ENCODE peak calls at places on chromosomes 7 and 10, in seven cellular contexts. One of them, this sample, is unnamed. For H3K9me3, the result is how much of the 10 kb centered on the place peaks cover.

GRCh38 chr10:119135517-119135890 is 30.0 kb downstream of the SFXN4 start:
- DNase-seq in tibial artery: peak
- DNase-seq in aorta: no peak
- DNase-seq in psoas muscle: no peak
- DNase-seq in neural progenitor cell: no peak
- DNase-seq in mesenchymal stem cell: peak
- DNase-seq in left ventricle myocardium inferior: no peak
- DNase-seq in this sample: no peak

GRCh38 chr7:150377116-150377979 is 1.8 kb upstream of the ZNF775 start:
- DNase-seq in mesenchymal stem cell: no peak
- DNase-seq in aorta: no peak
- DNase-seq in tibial artery: no peak
- DNase-seq in neural progenitor cell: peak
- DNase-seq in left ventricle myocardium inferior: no peak
- DNase-seq in psoas muscle: no peak
- DNase-seq in this sample: peak

GRCh38 chr10:33277135-33277536 is 57.3 kb downstream of the NRP1 start:
- DNase-seq in tibial artery: peak
- DNase-seq in mesenchymal stem cell: peak
- DNase-seq in left ventricle myocardium inferior: peak
- DNase-seq in neural progenitor cell: no peak
- DNase-seq in psoas muscle: peak
- DNase-seq in aorta: peak
- DNase-seq in this sample: no peak

GRCh38 chr7:69893915-69894314 is 295.6 kb downstream of the AUTS2 start:
- DNase-seq in aorta: no peak
- DNase-seq in neural progenitor cell: peak
- DNase-seq in tibial artery: no peak
- DNase-seq in psoas muscle: no peak
- DNase-seq in mesenchymal stem cell: no peak
- DNase-seq in left ventricle myocardium inferior: no peak
- DNase-seq in this sample: no peak

GRCh38 chr10:35517431-35518181 is 87.5 kb upstream of the GJD4 start:
- DNase-seq in aorta: no peak
- DNase-seq in tibial artery: no peak
- DNase-seq in left ventricle myocardium inferior: no peak
- DNase-seq in psoas muscle: no peak
- DNase-seq in neural progenitor cell: no peak
- DNase-seq in mesenchymal stem cell: peak
- DNase-seq in this sample: no peak

GRCh38 chr7:66832531-66833351 is 88.3 kb upstream of the TMEM248 start:
- DNase-seq in neural progenitor cell: no peak
- DNase-seq in tibial artery: no peak
- DNase-seq in aorta: no peak
- DNase-seq in mesenchymal stem cell: no peak
- DNase-seq in left ventricle myocardium inferior: no peak
- DNase-seq in psoas muscle: no peak
- DNase-seq in this sample: no peak

GRCh38 chr10:102115775-102116174 is 4.4 kb downstream of the LDB1 start:
- DNase-seq in left ventricle myocardium inferior: no peak
- DNase-seq in psoas muscle: no peak
- DNase-seq in tibial artery: no peak
- DNase-seq in neural progenitor cell: no peak
- DNase-seq in mesenchymal stem cell: peak
- DNase-seq in aorta: no peak
- DNase-seq in this sample: no peak

GRCh38 chr10:79179404-79180309 is 110.9 kb downstream of the ZMIZ1 start:
- DNase-seq in neural progenitor cell: peak
- DNase-seq in mesenchymal stem cell: peak
- DNase-seq in tibial artery: no peak
- DNase-seq in aorta: no peak
- DNase-seq in left ventricle myocardium inferior: no peak
- DNase-seq in psoas muscle: no peak
- DNase-seq in this sample: no peak

GRCh38 chr7:1571261-1571650 is 1.4 kb upstream of the PSMG3 start:
- DNase-seq in aorta: no peak
- DNase-seq in psoas muscle: peak
- DNase-seq in tibial artery: no peak
- DNase-seq in mesenchymal stem cell: peak
- DNase-seq in left ventricle myocardium inferior: no peak
- DNase-seq in neural progenitor cell: no peak
- DNase-seq in this sample: no peak

GRCh38 chr7:23628370-23628769 is 31.2 kb downstream of the CCDC126 start:
- DNase-seq in neural progenitor cell: no peak
- DNase-seq in tibial artery: no peak
- DNase-seq in aorta: no peak
- DNase-seq in psoas muscle: no peak
- DNase-seq in mesenchymal stem cell: no peak
- DNase-seq in left ventricle myocardium inferior: no peak
- DNase-seq in this sample: no peak

GRCh38 chr7:121777672-121778071 is 95.3 kb upstream of the PTPRZ1 start:
- DNase-seq in mesenchymal stem cell: no peak
- DNase-seq in left ventricle myocardium inferior: no peak
- DNase-seq in aorta: no peak
- DNase-seq in psoas muscle: no peak
- DNase-seq in tibial artery: no peak
- DNase-seq in neural progenitor cell: no peak
- DNase-seq in this sample: no peak

GRCh38 chr7:143511593-143512047 is 33.9 kb downstream of the TAS2R41 start:
- DNase-seq in psoas muscle: no peak
- DNase-seq in tibial artery: no peak
- DNase-seq in aorta: no peak
- DNase-seq in left ventricle myocardium inferior: no peak
- DNase-seq in mesenchymal stem cell: no peak
- DNase-seq in neural progenitor cell: no peak
- DNase-seq in this sample: no peak

GRCh38 chr7:130921391-130922180 is 187.6 kb upstream of the KLF14 start:
- DNase-seq in aorta: peak
- DNase-seq in psoas muscle: peak
- DNase-seq in tibial artery: peak
- DNase-seq in mesenchymal stem cell: no peak
- DNase-seq in neural progenitor cell: peak
- DNase-seq in left ventricle myocardium inferior: peak
- DNase-seq in this sample: peak

GRCh38 chr7:29345590-29345989 is 151.0 kb downstream of the CHN2 start:
- DNase-seq in aorta: peak
- DNase-seq in mesenchymal stem cell: peak
- DNase-seq in neural progenitor cell: peak
- DNase-seq in left ventricle myocardium inferior: peak
- DNase-seq in psoas muscle: no peak
- DNase-seq in tibial artery: peak
- DNase-seq in this sample: peak

GRCh38 chr10:110857265-110858158 is 14.2 kb upstream of the PDCD4 start:
- DNase-seq in left ventricle myocardium inferior: no peak
- DNase-seq in psoas muscle: no peak
- DNase-seq in tibial artery: no peak
- DNase-seq in neural progenitor cell: no peak
- DNase-seq in mesenchymal stem cell: peak
- DNase-seq in aorta: no peak
- DNase-seq in this sample: peak

GRCh38 chr7:29622335-29623265 is 59.0 kb downstream of the PRR15 start:
- DNase-seq in left ventricle myocardium inferior: no peak
- DNase-seq in aorta: no peak
- DNase-seq in neural progenitor cell: no peak
- DNase-seq in psoas muscle: no peak
- DNase-seq in mesenchymal stem cell: peak
- DNase-seq in tibial artery: peak
- DNase-seq in this sample: no peak

GRCh38 chr10:14384915-14385314 is 54.2 kb upstream of the FRMD4A start:
- DNase-seq in left ventricle myocardium inferior: no peak
- DNase-seq in mesenchymal stem cell: no peak
- DNase-seq in psoas muscle: no peak
- DNase-seq in neural progenitor cell: no peak
- DNase-seq in tibial artery: no peak
- DNase-seq in aorta: no peak
- DNase-seq in this sample: no peak

GRCh38 chr10:35940067-35940989 is 298.2 kb upstream of the FZD8 start:
- DNase-seq in left ventricle myocardium inferior: no peak
- DNase-seq in psoas muscle: no peak
- DNase-seq in mesenchymal stem cell: peak
- DNase-seq in neural progenitor cell: peak
- DNase-seq in tibial artery: no peak
- DNase-seq in aorta: peak
- DNase-seq in this sample: no peak

GRCh38 chr10:70052462-70053211 is at the start of gene MACROH2A2:
- DNase-seq in tibial artery: peak
- DNase-seq in mesenchymal stem cell: peak
- DNase-seq in psoas muscle: peak
- DNase-seq in neural progenitor cell: peak
- DNase-seq in aorta: peak
- DNase-seq in left ventricle myocardium inferior: peak
- DNase-seq in this sample: no peak

GRCh38 chr10:89738551-89739209 is 37.3 kb downstream of the KIF20B start:
- DNase-seq in neural progenitor cell: no peak
- DNase-seq in tibial artery: no peak
- DNase-seq in psoas muscle: no peak
- DNase-seq in mesenchymal stem cell: no peak
- DNase-seq in left ventricle myocardium inferior: no peak
- DNase-seq in aorta: no peak
- DNase-seq in this sample: no peak

GRCh38 chr10:70779088-70779487 is 6.1 kb downstream of the TBATA start:
- DNase-seq in neural progenitor cell: no peak
- DNase-seq in aorta: no peak
- DNase-seq in tibial artery: no peak
- DNase-seq in mesenchymal stem cell: no peak
- DNase-seq in left ventricle myocardium inferior: no peak
- DNase-seq in psoas muscle: no peak
- DNase-seq in this sample: peak

GRCh38 chr10:83917519-83918506 is 221.5 kb upstream of the GHITM start:
- DNase-seq in psoas muscle: peak
- DNase-seq in neural progenitor cell: peak
- DNase-seq in left ventricle myocardium inferior: peak
- DNase-seq in mesenchymal stem cell: peak
- DNase-seq in aorta: no peak
- DNase-seq in tibial artery: peak
- DNase-seq in this sample: peak

GRCh38 chr10:69696073-69696731 is 66.2 kb downstream of the FAM241B start:
- DNase-seq in psoas muscle: no peak
- DNase-seq in mesenchymal stem cell: peak
- DNase-seq in left ventricle myocardium inferior: peak
- DNase-seq in neural progenitor cell: peak
- DNase-seq in aorta: no peak
- DNase-seq in tibial artery: no peak
- DNase-seq in this sample: peak

GRCh38 chr7:146054909-146055308 is 61.7 kb upstream of the CNTNAP2 start:
- DNase-seq in neural progenitor cell: no peak
- DNase-seq in psoas muscle: no peak
- DNase-seq in tibial artery: no peak
- DNase-seq in left ventricle myocardium inferior: no peak
- DNase-seq in aorta: no peak
- DNase-seq in mesenchymal stem cell: no peak
- DNase-seq in this sample: no peak

GRCh38 chr7:105837765-105838241 is 38.6 kb downstream of the ATXN7L1 start:
- DNase-seq in tibial artery: no peak
- DNase-seq in mesenchymal stem cell: no peak
- DNase-seq in aorta: no peak
- DNase-seq in psoas muscle: peak
- DNase-seq in left ventricle myocardium inferior: peak
- DNase-seq in neural progenitor cell: peak
- DNase-seq in this sample: no peak
- H3K27ac ChIP-seq in tibial artery: no peak
- H3K27ac ChIP-seq in mesenchymal stem cell: no peak
- H3K27ac ChIP-seq in aorta: no peak
- H3K27ac ChIP-seq in psoas muscle: no peak
- H3K27ac ChIP-seq in left ventricle myocardium inferior: no peak
- H3K27ac ChIP-seq in neural progenitor cell: no peak
- H3K27ac ChIP-seq in this sample: no peak

GRCh38 chr10:106498675-106499074 is 665.8 kb downstream of the SORCS1 start:
- DNase-seq in mesenchymal stem cell: no peak
- DNase-seq in psoas muscle: no peak
- DNase-seq in tibial artery: no peak
- DNase-seq in left ventricle myocardium inferior: no peak
- DNase-seq in aorta: no peak
- DNase-seq in neural progenitor cell: no peak
- DNase-seq in this sample: no peak
- H3K9me3 ChIP-seq in mesenchymal stem cell: under half
- H3K9me3 ChIP-seq in psoas muscle: under half
- H3K9me3 ChIP-seq in tibial artery: under half
- H3K9me3 ChIP-seq in left ventricle myocardium inferior: under half
- H3K9me3 ChIP-seq in aorta: under half
- H3K9me3 ChIP-seq in neural progenitor cell: under half
- H3K9me3 ChIP-seq in this sample: under half

GRCh38 chr7:45886931-45887667 is 1.2 kb upstream of the IGFBP1 start:
- DNase-seq in left ventricle myocardium inferior: no peak
- DNase-seq in psoas muscle: no peak
- DNase-seq in aorta: no peak
- DNase-seq in mesenchymal stem cell: no peak
- DNase-seq in tibial artery: no peak
- DNase-seq in neural progenitor cell: no peak
- DNase-seq in this sample: no peak

GRCh38 chr7:45888185-45888992 is at the start of gene IGFBP1:
- DNase-seq in neural progenitor cell: peak
- DNase-seq in mesenchymal stem cell: peak
- DNase-seq in left ventricle myocardium inferior: no peak
- DNase-seq in psoas muscle: no peak
- DNase-seq in aorta: no peak
- DNase-seq in tibial artery: no peak
- DNase-seq in this sample: no peak

GRCh38 chr7:45884136-45884535 is 4.2 kb upstream of the IGFBP1 start:
- DNase-seq in mesenchymal stem cell: no peak
- DNase-seq in left ventricle myocardium inferior: no peak
- DNase-seq in neural progenitor cell: no peak
- DNase-seq in tibial artery: no peak
- DNase-seq in aorta: no peak
- DNase-seq in psoas muscle: no peak
- DNase-seq in this sample: no peak

GRCh38 chr7:45882465-45882810 is 5.8 kb upstream of the IGFBP1 start:
- DNase-seq in psoas muscle: no peak
- DNase-seq in left ventricle myocardium inferior: no peak
- DNase-seq in mesenchymal stem cell: no peak
- DNase-seq in aorta: no peak
- DNase-seq in tibial artery: no peak
- DNase-seq in neural progenitor cell: no peak
- DNase-seq in this sample: no peak

GRCh38 chr7:45885264-45885882 is 2.9 kb upstream of the IGFBP1 start:
- DNase-seq in aorta: no peak
- DNase-seq in mesenchymal stem cell: no peak
- DNase-seq in tibial artery: no peak
- DNase-seq in neural progenitor cell: no peak
- DNase-seq in left ventricle myocardium inferior: no peak
- DNase-seq in psoas muscle: no peak
- DNase-seq in this sample: no peak
- H3K27ac ChIP-seq in aorta: no peak
- H3K27ac ChIP-seq in mesenchymal stem cell: no peak
- H3K27ac ChIP-seq in tibial artery: no peak
- H3K27ac ChIP-seq in neural progenitor cell: no peak
- H3K27ac ChIP-seq in left ventricle myocardium inferior: no peak
- H3K27ac ChIP-seq in psoas muscle: no peak
- H3K27ac ChIP-seq in this sample: no peak

DNA sequence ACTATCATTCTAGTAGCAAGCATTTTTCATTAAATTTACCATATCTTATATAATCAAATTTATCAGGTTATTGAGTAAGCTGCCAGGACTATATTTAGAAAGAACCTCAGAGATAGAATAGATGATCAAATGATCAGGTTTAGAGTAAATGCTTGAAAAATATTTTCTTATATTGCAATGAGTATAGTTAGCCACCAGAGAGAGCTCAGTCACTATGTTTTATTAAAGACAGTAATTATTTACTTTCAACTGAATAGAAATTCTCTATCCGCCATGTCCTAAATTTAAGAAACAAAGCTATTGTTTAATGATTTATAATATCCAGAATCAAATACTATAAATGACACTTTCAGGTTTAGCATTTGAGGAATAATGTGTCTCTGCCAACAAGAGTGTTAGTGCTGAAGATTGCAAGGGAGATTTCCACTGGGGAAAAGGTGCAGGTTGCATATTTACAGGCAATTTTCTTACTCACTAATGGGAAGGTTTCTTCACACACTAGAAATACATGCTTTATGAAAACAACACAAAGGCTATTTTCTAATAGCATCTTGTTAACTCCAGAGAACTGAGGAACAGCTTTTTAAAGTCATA is 184.7 kb downstream of the DGKB start:
- DNase-seq in left ventricle myocardium inferior: no peak
- DNase-seq in psoas muscle: no peak
- DNase-seq in mesenchymal stem cell: peak
- DNase-seq in neural progenitor cell: peak
- DNase-seq in tibial artery: no peak
- DNase-seq in aorta: no peak
- DNase-seq in this sample: no peak
- H3K9me3 ChIP-seq in left ventricle myocardium inferior: under half
- H3K9me3 ChIP-seq in psoas muscle: under half
- H3K9me3 ChIP-seq in mesenchymal stem cell: under half
- H3K9me3 ChIP-seq in neural progenitor cell: under half
- H3K9me3 ChIP-seq in tibial artery: under half
- H3K9me3 ChIP-seq in aorta: under half
- H3K9me3 ChIP-seq in this sample: under half

This sample was measured in Peyer's patch.